ENCODE peak calls at places on chromosomes 13 and 19, in four cellular contexts. One of them, this sample, is unnamed.

GRCh38 chr19:11446271-11446651 is 10.8 kb downstream of the PRKCSH start:
- DNase-seq in retinal pigment epithelial cell: no peak
- DNase-seq in ovary: no peak
- DNase-seq in GM13977: no peak
- DNase-seq in this sample: no peak

GRCh38 chr19:39858541-39858940 is 12.4 kb upstream of the FBL start:
- DNase-seq in GM13977: no peak
- DNase-seq in retinal pigment epithelial cell: no peak
- DNase-seq in ovary: no peak
- DNase-seq in this sample: no peak

GRCh38 chr13:60604058-60604457 is 207.0 kb downstream of the TDRD3 start:
- DNase-seq in retinal pigment epithelial cell: no peak
- DNase-seq in GM13977: no peak
- DNase-seq in ovary: no peak
- DNase-seq in this sample: no peak

GRCh38 chr13:112719016-112719415 is 29.2 kb downstream of the ATP11A start:
- DNase-seq in GM13977: no peak
- DNase-seq in retinal pigment epithelial cell: no peak
- DNase-seq in ovary: peak; percentile 17
- DNase-seq in this sample: no peak

GRCh38 chr19:35908977-35909683 is 1.0 kb upstream of the TYROBP start:
- DNase-seq in GM13977: peak; percentile 36
- DNase-seq in ovary: no peak
- DNase-seq in retinal pigment epithelial cell: no peak
- DNase-seq in this sample: peak; percentile 71

GRCh38 chr19:34317311-34317927 is 47.6 kb upstream of the GPI start:
- DNase-seq in ovary: no peak
- DNase-seq in retinal pigment epithelial cell: no peak
- DNase-seq in GM13977: no peak
- DNase-seq in this sample: no peak

GRCh38 chr13:37313383-37313782 is 207.9 kb upstream of the CSNK1A1L start:
- DNase-seq in retinal pigment epithelial cell: peak; percentile 71
- DNase-seq in ovary: no peak
- DNase-seq in GM13977: no peak
- DNase-seq in this sample: no peak

GRCh38 chr19:41646589-41647204 is 19.8 kb upstream of the CEACAM4 start:
- DNase-seq in GM13977: no peak
- DNase-seq in ovary: no peak
- DNase-seq in retinal pigment epithelial cell: no peak
- DNase-seq in this sample: peak; percentile 37

GRCh38 chr13:96940961-96941360 is 53.3 kb downstream of the OXGR1 start:
- DNase-seq in retinal pigment epithelial cell: peak; percentile 3
- DNase-seq in GM13977: no peak
- DNase-seq in ovary: no peak
- DNase-seq in this sample: no peak

GRCh38 chr13:84973661-84974060 is 825.6 kb downstream of the SLITRK6 start:
- DNase-seq in retinal pigment epithelial cell: no peak
- DNase-seq in GM13977: no peak
- DNase-seq in ovary: no peak
- DNase-seq in this sample: no peak

GRCh38 chr19:16571283-16571682 is 932 bp downstream of the SLC35E1 start:
- DNase-seq in ovary: no peak
- DNase-seq in retinal pigment epithelial cell: no peak
- DNase-seq in GM13977: no peak
- DNase-seq in this sample: no peak

GRCh38 chr19:17091758-17092333 is 16.3 kb downstream of the MYO9B start:
- DNase-seq in ovary: no peak
- DNase-seq in retinal pigment epithelial cell: no peak
- DNase-seq in GM13977: no peak
- DNase-seq in this sample: peak; percentile 70

GRCh38 chr13:113297370-113297871 is 382 bp downstream of the LAMP1 start:
- DNase-seq in ovary: no peak
- DNase-seq in retinal pigment epithelial cell: no peak
- DNase-seq in GM13977: peak; percentile 68
- DNase-seq in this sample: peak; percentile 63

GRCh38 chr13:25218011-25218410 is 45.9 kb upstream of the AMER2 start:
- DNase-seq in retinal pigment epithelial cell: no peak
- DNase-seq in GM13977: no peak
- DNase-seq in ovary: no peak
- DNase-seq in this sample: no peak

GRCh38 chr13:35923347-35923746 is 207.8 kb downstream of the DCLK1 start:
- DNase-seq in ovary: no peak
- DNase-seq in GM13977: no peak
- DNase-seq in retinal pigment epithelial cell: peak; percentile 43
- DNase-seq in this sample: no peak

GRCh38 chr19:41217741-41218140 is 1.3 kb upstream of the AXL start:
- DNase-seq in ovary: no peak
- DNase-seq in retinal pigment epithelial cell: no peak
- DNase-seq in GM13977: no peak
- DNase-seq in this sample: no peak

GRCh38 chr19:53982611-53983010 is 8.8 kb upstream of the CACNG6 start:
- DNase-seq in retinal pigment epithelial cell: no peak
- DNase-seq in ovary: no peak
- DNase-seq in GM13977: no peak
- DNase-seq in this sample: no peak

GRCh38 chr19:33946535-33947323 is 150.1 kb downstream of the KCTD15 start:
- DNase-seq in retinal pigment epithelial cell: no peak
- DNase-seq in GM13977: no peak
- DNase-seq in ovary: no peak
- DNase-seq in this sample: no peak

GRCh38 chr13:77760893-77761292 is 63.4 kb downstream of the SLAIN1 start:
- DNase-seq in ovary: no peak
- DNase-seq in GM13977: no peak
- DNase-seq in retinal pigment epithelial cell: no peak
- DNase-seq in this sample: no peak

GRCh38 chr13:31595568-31595967 is 143.8 kb upstream of the RXFP2 start:
- DNase-seq in retinal pigment epithelial cell: no peak
- DNase-seq in GM13977: no peak
- DNase-seq in ovary: no peak
- DNase-seq in this sample: no peak

GRCh38 chr19:1408300-1409203 is 1.2 kb downstream of the DAZAP1 start:
- DNase-seq in ovary: peak; percentile 68
- DNase-seq in retinal pigment epithelial cell: no peak
- DNase-seq in GM13977: peak; percentile 72
- DNase-seq in this sample: peak; percentile 70

GRCh38 chr13:22761709-22762108 is 419.1 kb upstream of the SGCG start:
- DNase-seq in ovary: no peak
- DNase-seq in retinal pigment epithelial cell: no peak
- DNase-seq in GM13977: no peak
- DNase-seq in this sample: no peak

GRCh38 chr13:22758245-22758644 is 422.5 kb upstream of the SGCG start:
- DNase-seq in ovary: no peak
- DNase-seq in retinal pigment epithelial cell: no peak
- DNase-seq in GM13977: no peak
- DNase-seq in this sample: no peak

DNA sequence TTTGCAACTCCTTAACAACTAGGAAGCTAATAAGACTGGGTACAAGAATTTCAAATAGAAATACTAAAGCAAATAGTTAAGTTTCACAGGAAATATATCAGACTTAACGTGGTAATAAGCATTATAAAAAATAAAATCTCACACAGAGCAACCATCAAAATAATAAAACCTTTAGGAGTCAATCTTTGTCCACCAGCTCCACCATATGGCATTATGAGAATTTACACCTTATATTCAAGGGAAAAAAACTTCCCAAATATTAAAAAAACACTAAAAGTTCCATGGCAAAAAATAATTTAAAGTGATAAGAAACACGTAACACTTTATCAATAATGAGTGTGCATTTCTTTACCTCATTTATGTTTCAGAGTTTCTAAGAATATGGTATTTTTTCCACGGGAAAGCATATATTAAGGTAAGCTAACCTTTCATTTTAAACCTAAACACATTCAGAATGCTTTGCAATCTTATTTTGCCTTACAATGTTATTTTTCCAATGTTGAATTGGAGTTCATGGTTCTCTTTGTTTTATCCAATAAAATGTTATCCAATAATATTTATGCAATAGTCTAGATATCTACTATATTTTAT is 423.2 kb upstream of the SGCG start:
- DNase-seq in retinal pigment epithelial cell: no peak
- DNase-seq in ovary: no peak
- DNase-seq in GM13977: no peak
- DNase-seq in this sample: no peak
- TF ChIP-seq CTCF in retinal pigment epithelial cell: peak; percentile 52
- TF ChIP-seq CTCF in ovary: no peak
- TF ChIP-seq CTCF in GM13977: no peak
- TF ChIP-seq CTCF in this sample: no peak

GRCh38 chr19:44807652-44808462 is 1.0 kb upstream of the BCAM start:
- DNase-seq in GM13977: peak; percentile 66
- DNase-seq in retinal pigment epithelial cell: no peak
- DNase-seq in ovary: peak; percentile 57
- DNase-seq in this sample: peak; percentile 70
- TF ChIP-seq CTCF in GM13977: peak; percentile 47
- TF ChIP-seq CTCF in retinal pigment epithelial cell: peak; percentile 43
- TF ChIP-seq CTCF in ovary: peak; percentile 16
- TF ChIP-seq CTCF in this sample: peak; percentile 38

DNA sequence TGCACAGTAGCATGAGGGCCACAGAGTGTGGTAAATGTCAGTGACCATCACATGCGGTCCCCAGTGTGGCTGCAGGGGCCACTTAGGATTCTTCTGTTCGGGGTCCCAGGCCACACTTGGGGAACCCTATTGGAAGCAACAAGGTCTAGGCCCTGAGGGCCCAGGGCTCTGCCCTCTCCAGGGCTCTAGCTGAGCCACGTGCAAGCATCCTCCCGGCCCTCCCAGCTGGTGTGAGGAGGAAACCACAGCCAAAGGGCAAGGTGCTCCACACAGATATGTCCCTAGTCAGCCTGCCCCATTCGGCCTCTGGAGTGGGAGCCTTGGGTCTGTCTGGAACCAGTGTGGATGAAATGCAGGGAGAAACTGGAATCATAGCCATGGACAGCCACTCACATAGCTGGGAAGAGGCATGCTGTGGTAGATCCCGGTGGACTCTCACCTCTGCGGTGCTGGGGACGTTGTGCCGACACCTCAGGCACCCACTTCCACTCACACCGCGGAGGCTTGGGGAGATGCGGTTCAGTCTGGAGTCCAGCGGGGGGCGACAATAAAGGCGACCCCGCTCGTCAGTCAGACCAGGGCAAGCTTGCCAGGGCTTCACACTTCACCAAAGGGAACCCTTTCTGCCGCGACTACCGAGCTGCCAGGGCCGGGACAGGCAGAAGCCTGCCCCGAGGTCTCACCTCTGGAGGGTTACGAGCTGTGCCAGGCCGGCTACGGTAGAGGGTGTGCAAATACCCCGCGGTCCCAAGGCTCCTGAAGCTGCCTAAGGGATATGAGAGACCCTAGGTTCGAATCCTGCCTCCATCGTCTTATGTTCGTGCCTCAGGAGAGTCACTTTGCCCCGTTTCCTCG is 4.3 kb upstream of the ZNF497 start:
- DNase-seq in ovary: no peak
- DNase-seq in GM13977: no peak
- DNase-seq in retinal pigment epithelial cell: no peak
- DNase-seq in this sample: no peak
- TF ChIP-seq CTCF in ovary: no peak
- TF ChIP-seq CTCF in GM13977: no peak
- TF ChIP-seq CTCF in retinal pigment epithelial cell: peak; percentile 10
- TF ChIP-seq CTCF in this sample: no peak

GRCh38 chr19:57242821-57243220 is 2.4 kb downstream of the ZNF805 start:
- DNase-seq in ovary: no peak
- DNase-seq in retinal pigment epithelial cell: no peak
- DNase-seq in GM13977: no peak
- DNase-seq in this sample: no peak

GRCh38 chr19:57244513-57244912 is 4.1 kb downstream of the ZNF805 start:
- DNase-seq in ovary: no peak
- DNase-seq in GM13977: no peak
- DNase-seq in retinal pigment epithelial cell: no peak
- DNase-seq in this sample: no peak

GRCh38 chr19:57241181-57241580 is 749 bp downstream of the ZNF805 start:
- DNase-seq in retinal pigment epithelial cell: peak; percentile 13
- DNase-seq in ovary: no peak
- DNase-seq in GM13977: peak; percentile 22
- DNase-seq in this sample: no peak

GRCh38 chr19:57239982-57240310 is 486 bp upstream of the ZNF805 start:
- DNase-seq in ovary: no peak
- DNase-seq in retinal pigment epithelial cell: no peak
- DNase-seq in GM13977: no peak
- DNase-seq in this sample: no peak

DNA sequence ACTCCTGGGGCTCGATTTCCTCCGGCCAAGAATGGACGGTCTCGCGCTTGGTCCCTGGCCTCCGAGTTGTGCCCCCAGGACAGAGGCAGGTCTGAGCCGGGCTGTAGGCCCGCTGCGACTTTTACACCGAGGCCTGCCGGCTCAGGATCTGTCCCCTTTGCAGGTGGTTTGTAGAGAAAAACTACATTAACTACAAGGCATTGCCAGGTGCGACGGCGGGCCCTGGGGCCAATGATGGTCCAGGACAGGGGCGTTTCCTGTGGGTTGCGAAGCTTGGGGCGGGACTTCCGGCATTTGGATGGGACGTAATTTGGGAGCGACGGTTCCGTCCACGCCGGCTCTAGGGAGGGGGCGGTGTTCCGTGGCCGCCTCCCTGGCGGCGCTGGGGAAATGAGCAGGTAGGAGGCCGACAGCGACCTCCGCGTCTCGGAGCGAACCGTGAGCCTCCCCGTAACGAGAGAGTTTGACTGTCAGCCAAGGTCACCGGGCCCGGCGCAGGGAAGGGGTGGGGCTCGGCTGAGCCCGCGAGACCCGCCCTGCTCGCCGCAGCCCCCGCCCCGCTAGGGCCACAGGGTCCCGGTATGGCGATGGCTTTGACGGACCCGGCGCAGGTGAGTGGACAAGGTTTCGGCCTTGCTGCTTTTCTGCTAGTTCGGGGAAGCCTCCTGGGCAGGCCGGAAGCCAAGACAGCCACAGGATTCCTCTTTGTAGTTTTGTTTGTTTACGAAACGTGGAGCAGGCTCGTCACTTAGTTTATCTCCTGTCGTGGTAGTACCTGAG is at the start of gene ZNF805:
- DNase-seq in GM13977: peak; percentile 97
- DNase-seq in retinal pigment epithelial cell: peak; percentile 78
- DNase-seq in ovary: peak; percentile 97
- DNase-seq in this sample: peak; percentile 98
- TF ChIP-seq CTCF in GM13977: no peak
- TF ChIP-seq CTCF in retinal pigment epithelial cell: no peak
- TF ChIP-seq CTCF in ovary: peak; percentile 11
- TF ChIP-seq CTCF in this sample: no peak